ENCODE peak calls at places on chromosomes 12 and 14, in ten cellular contexts. I is activated naive CD4-positive, alpha-beta T cell treated with anti-CD3 and anti-CD28 coated beads, Interleukin-2, amount 10 ng/mL, durations not matched to agents 7 days and 5 days; Z is T follicular helper cell; U is BE2C; M is naive thymus-derived CD8-positive, alpha-beta T cell; Q is EL; T is DMS 273 treated with DMSO at 0.1 percent for 48 hours; H is stimulated activated CD4-positive, alpha-beta T cell treated with anti-CD3 and anti-CD28 coated beads, Interleukin-4, amount 100 ng/mL, for 1 hour; C is amygdala; B is CD4-positive, CD25-positive, alpha-beta regulatory T cell. O is an unnamed sample.
A peak's percentile ranks its signal among the peaks of the same experiment; 100 is the strongest.

GRCh38 chr12:114918535-114919233 is 234.7 kb upstream of the TBX3 start:
- DNase-seq in I (no peak), Z (no peak), U (no peak), M (no peak), Q (peak; percentile 91), T (no peak), H (no peak), C (no peak), B (no peak), O (peak; percentile 58)

GRCh38 chr14:36183402-36183801 is 6.9 kb upstream of the PTCSC3 start:
- DNase-seq in I (no peak), Z (no peak), U (no peak), M (no peak), Q (no peak), T (no peak), H (no peak), C (no peak), B (no peak), O (no peak)

GRCh38 chr12:121240484-121241202 is 30.7 kb downstream of the P2RX4 start:
- DNase-seq in I (peak; percentile 93), Z (peak; percentile 94), U (no peak), M (peak; percentile 95), Q (no peak), T (no peak), H (peak; percentile 82), C (no peak), B (peak; percentile 91), O (no peak)

GRCh38 chr12:46590991-46591703 is 218.6 kb upstream of the SLC38A2 start:
- DNase-seq in I (no peak), Z (no peak), U (no peak), M (no peak), Q (no peak), T (no peak), H (no peak), C (no peak), B (no peak), O (no peak)

GRCh38 chr12:20404576-20405346 is 36.4 kb downstream of the PDE3A start:
- DNase-seq in I (no peak), Z (no peak), U (peak; percentile 67), M (no peak), Q (peak; percentile 56), T (no peak), H (no peak), C (no peak), B (no peak), O (no peak)

GRCh38 chr12:52193991-52194390 is 2.2 kb upstream of the KRT80 start:
- DNase-seq in I (no peak), Z (no peak), U (no peak), M (no peak), Q (peak; percentile 47), T (no peak), H (no peak), C (no peak), B (no peak), O (no peak)

GRCh38 chr14:105087308-105087962 is 22.2 kb upstream of the GPR132 start:
- DNase-seq in I (peak; percentile 46), Z (no peak), U (no peak), M (no peak), Q (peak; percentile 75), T (no peak), H (no peak), C (no peak), B (no peak), O (peak; percentile 92)

GRCh38 chr14:34160619-34161018 is 209.7 kb upstream of the EGLN3 start:
- DNase-seq in I (no peak), Z (no peak), U (no peak), M (no peak), Q (no peak), T (no peak), H (no peak), C (no peak), B (no peak), O (no peak)

GRCh38 chr12:132603240-132604107 is 6.9 kb downstream of the LRCOL1 start:
- DNase-seq in I (no peak), Z (no peak), U (no peak), M (no peak), Q (no peak), T (no peak), H (no peak), C (no peak), B (no peak), O (no peak)

GRCh38 chr12:79455314-79455713 is 235.4 kb downstream of the PAWR start:
- DNase-seq in I (no peak), Z (no peak), U (no peak), M (no peak), Q (no peak), T (no peak), H (no peak), C (no peak), B (no peak), O (no peak)

GRCh38 chr14:59507063-59507751 is 22.9 kb downstream of the JKAMP start:
- DNase-seq in I (peak; percentile 73), Z (peak; percentile 31), U (peak; percentile 72), M (peak; percentile 8), Q (peak; percentile 60), T (peak; percentile 67), H (peak; percentile 43), C (no peak), B (peak; percentile 53), O (peak; percentile 63)

GRCh38 chr12:123102381-123102780 is 48.5 kb downstream of the PITPNM2 start:
- DNase-seq in I (peak; percentile 44), Z (no peak), U (no peak), M (no peak), Q (no peak), T (no peak), H (no peak), C (no peak), B (peak; percentile 64), O (no peak)

GRCh38 chr14:85359505-85359904 is 170.4 kb upstream of the FLRT2 start:
- DNase-seq in I (no peak), Z (no peak), U (no peak), M (no peak), Q (no peak), T (no peak), H (no peak), C (no peak), B (no peak), O (no peak)

GRCh38 chr14:71711619-71712018 is 220.6 kb upstream of the RGS6 start:
- DNase-seq in I (no peak), Z (no peak), U (peak; percentile 21), M (no peak), Q (peak; percentile 91), T (no peak), H (no peak), C (no peak), B (no peak), O (peak; percentile 81)

GRCh38 chr14:102421366-102422057 is 58.8 kb downstream of the TECPR2 start:
- DNase-seq in I (no peak), Z (no peak), U (no peak), M (no peak), Q (no peak), T (no peak), H (no peak), C (no peak), B (no peak), O (no peak)

GRCh38 chr12:232731-233614 is 19.0 kb upstream of the SLC6A12 start:
- DNase-seq in I (peak; percentile 8), Z (no peak), U (no peak), M (no peak), Q (no peak), T (no peak), H (no peak), C (no peak), B (no peak), O (no peak)

GRCh38 chr12:46470039-46470627 is 97.6 kb upstream of the SLC38A2 start:
- DNase-seq in I (peak; percentile 53), Z (no peak), U (no peak), M (no peak), Q (no peak), T (no peak), H (no peak), C (no peak), B (peak; percentile 59), O (no peak)

GRCh38 chr12:94848966-94849365 is 154.5 kb downstream of the NDUFA12 start:
- DNase-seq in I (no peak), Z (no peak), U (no peak), M (no peak), Q (no peak), T (no peak), H (no peak), C (no peak), B (no peak), O (no peak)

GRCh38 chr14:60350366-60350720 is 101.3 kb downstream of the PPM1A start:
- DNase-seq in I (no peak), Z (no peak), U (no peak), M (no peak), Q (no peak), T (no peak), H (no peak), C (no peak), B (no peak), O (no peak)

GRCh38 chr12:26878661-26879119 is 45.7 kb upstream of the ITPR2 start:
- DNase-seq in I (no peak), Z (no peak), U (peak; percentile 38), M (no peak), Q (no peak), T (peak; percentile 80), H (no peak), C (no peak), B (no peak), O (peak; percentile 28)

GRCh38 chr14:54606631-54607133 is 39.8 kb downstream of the SAMD4A start:
- DNase-seq in I (no peak), Z (no peak), U (no peak), M (no peak), Q (peak; percentile 95), T (no peak), H (no peak), C (no peak), B (no peak), O (peak; percentile 83)

GRCh38 chr12:27176765-27177164 is 67.3 kb upstream of the STK38L start:
- DNase-seq in I (no peak), Z (no peak), U (no peak), M (no peak), Q (peak; percentile 54), T (no peak), H (peak; percentile 38), C (no peak), B (peak; percentile 9), O (peak; percentile 42)

GRCh38 chr12:30573145-30573544 is 122.5 kb downstream of the IPO8 start:
- DNase-seq in I (no peak), Z (no peak), U (no peak), M (no peak), Q (no peak), T (no peak), H (no peak), C (no peak), B (no peak), O (no peak)

GRCh38 chr14:75298187-75298985 is 19.8 kb downstream of the FOS start:
- DNase-seq in I (no peak), Z (no peak), U (no peak), M (no peak), Q (no peak), T (no peak), H (no peak), C (no peak), B (no peak), O (no peak)

GRCh38 chr14:58638231-58639205 is 756 bp downstream of the DACT1 start:
- DNase-seq in I (peak; percentile 60), Z (no peak), U (no peak), M (peak; percentile 13), Q (peak; percentile 47), T (no peak), H (peak; percentile 44), C (peak; percentile 18), B (peak; percentile 19), O (peak; percentile 62)

GRCh38 chr12:7994731-7995205 is 37.7 kb upstream of the FOXJ2 start:
- DNase-seq in I (no peak), Z (no peak), U (no peak), M (no peak), Q (peak; percentile 90), T (no peak), H (no peak), C (no peak), B (no peak), O (peak; percentile 79)

GRCh38 chr12:68772714-68773113 is 26.7 kb downstream of the SLC35E3 start:
- DNase-seq in I (peak; percentile 27), Z (no peak), U (no peak), M (no peak), Q (no peak), T (no peak), H (no peak), C (no peak), B (peak; percentile 35), O (no peak)

GRCh38 chr12:4355843-4356327 is 23.6 kb downstream of the FGF23 start:
- DNase-seq in I (peak; percentile 67), Z (peak; percentile 25), U (peak; percentile 66), M (no peak), Q (peak; percentile 26), T (no peak), H (peak; percentile 24), C (no peak), B (peak; percentile 62), O (no peak)